ENCODE peak calls at places on chromosome X, in eight cellular contexts. O, Y, S, U, K, I, B and D are unnamed samples.
A peak's percentile ranks its signal among the peaks of the same experiment; 100 is the strongest.

GRCh38 chrX:29257516-29257915 is 670.3 kb downstream of the IL1RAPL1 start:
- DNase-seq in I (no peak), O (peak; percentile 76), U (no peak), K (no peak), Y (no peak), S (no peak), B (no peak), D (no peak)

GRCh38 chrX:67568769-67569168 is 24.9 kb downstream of the AR start:
- DNase-seq in B (no peak), U (no peak), Y (no peak), I (no peak), S (no peak), K (no peak), O (no peak), D (no peak)

GRCh38 chrX:3717742-3718420 is 4.4 kb upstream of the PRKX start:
- DNase-seq in S (no peak), K (no peak), Y (no peak), U (no peak), O (peak; percentile 32), I (no peak), B (no peak), D (no peak)

GRCh38 chrX:55715847-55716246 is 1.7 kb upstream of the RRAGB start:
- DNase-seq in S (no peak), K (no peak), B (no peak), U (no peak), I (no peak), O (no peak), Y (peak; percentile 45), D (no peak)

GRCh38 chrX:8204169-8204935 is 33.3 kb upstream of the VCX2 start:
- DNase-seq in B (no peak), S (no peak), U (no peak), Y (no peak), K (no peak), I (no peak), O (no peak), D (no peak)

GRCh38 chrX:45320191-45320590 is 119.5 kb upstream of the DIPK2B start:
- DNase-seq in S (no peak), I (no peak), K (no peak), U (no peak), O (no peak), Y (no peak), B (no peak), D (no peak)

GRCh38 chrX:70554081-70554480 is 109.4 kb downstream of the DLG3 start:
- DNase-seq in S (peak; percentile 11), B (no peak), U (no peak), I (no peak), O (peak; percentile 64), Y (peak; percentile 41), K (no peak), D (no peak)

GRCh38 chrX:68934421-68934820 is 105.6 kb downstream of the EFNB1 start:
- DNase-seq in U (no peak), K (no peak), Y (no peak), S (no peak), B (no peak), I (no peak), O (no peak), D (no peak)

GRCh38 chrX:136598631-136599030 is 49.3 kb upstream of the CD40LG start:
- DNase-seq in Y (no peak), B (no peak), K (no peak), O (no peak), S (no peak), I (no peak), U (no peak), D (no peak)

GRCh38 chrX:54029543-54030143 is 14.6 kb downstream of the PHF8 start:
- DNase-seq in O (no peak), U (no peak), Y (no peak), I (no peak), B (no peak), S (no peak), K (no peak), D (no peak)

GRCh38 chrX:105636667-105637066 is 185.7 kb upstream of the NRK start:
- DNase-seq in B (no peak), O (peak; percentile 19), I (no peak), K (no peak), Y (no peak), U (no peak), S (no peak), D (no peak)

GRCh38 chrX:42149281-42149680 is 225.9 kb upstream of the CASK start:
- DNase-seq in S (no peak), Y (no peak), B (no peak), O (no peak), K (no peak), I (no peak), U (no peak), D (no peak)

GRCh38 chrX:71627588-71628404 is 9.5 kb upstream of the CXCR3 start:
- DNase-seq in I (no peak), O (no peak), S (no peak), B (no peak), U (no peak), K (no peak), Y (no peak), D (no peak)

GRCh38 chrX:136780738-136781137 is at the start of gene ARHGEF6:
- DNase-seq in O (peak; percentile 9), B (no peak), Y (peak; percentile 72), S (no peak), U (no peak), K (no peak), I (no peak), D (peak; percentile 48)

GRCh38 chrX:66919280-66919832 is 280.5 kb upstream of the EDA2R start:
- DNase-seq in U (no peak), K (no peak), B (no peak), I (no peak), S (no peak), Y (no peak), O (no peak), D (no peak)

GRCh38 chrX:39416547-39417262 is 615.4 kb downstream of the MID1IP1 start:
- DNase-seq in O (no peak), U (no peak), Y (peak; percentile 68), K (no peak), I (no peak), S (no peak), B (no peak), D (no peak)

GRCh38 chrX:105460366-105460765 is 239.9 kb upstream of the TEX13A start:
- DNase-seq in K (no peak), S (no peak), Y (no peak), O (peak; percentile 78), I (no peak), B (no peak), U (no peak), D (no peak)

GRCh38 chrX:116384406-116384805 is 52.0 kb upstream of the SLC6A14 start:
- DNase-seq in I (no peak), O (peak; percentile 79), Y (no peak), U (no peak), B (no peak), K (no peak), S (no peak), D (no peak)

GRCh38 chrX:40260123-40260751 is 162.5 kb upstream of the BCOR start:
- DNase-seq in Y (no peak), K (no peak), B (no peak), I (no peak), U (no peak), O (no peak), S (no peak), D (no peak)

GRCh38 chrX:133089411-133089810 is 7.5 kb downstream of the USP26 start:
- DNase-seq in B (no peak), S (no peak), O (no peak), I (no peak), K (no peak), Y (no peak), U (no peak), D (no peak)

GRCh38 chrX:86263526-86263925 is 115.3 kb downstream of the DACH2 start:
- DNase-seq in B (no peak), I (no peak), S (no peak), U (no peak), O (no peak), K (no peak), Y (no peak), D (no peak)

GRCh38 chrX:119363391-119363790 is 35.7 kb upstream of the SLC25A43 start:
- DNase-seq in K (no peak), Y (no peak), O (no peak), U (no peak), I (no peak), S (no peak), B (no peak), D (no peak)